ENCODE peak calls at places on chromosomes 12 and 14, in five cellular contexts. V is HepG2, J is GM12878, D is upper lobe of left lung, B is K562. S is an unnamed sample.

GRCh38 chr12:66279127-66279712 is 23.1 kb upstream of the HELB start:
- ATAC-seq in J (peak), B (peak), V (peak), D (no peak), S (no peak)

GRCh38 chr12:131112016-131112415 is 158.3 kb downstream of the ADGRD1 start:
- ATAC-seq in D (no peak), B (no peak), J (peak), V (no peak), S (no peak)

GRCh38 chr14:91409991-91410401 is 7.6 kb downstream of the CCDC88C start:
- ATAC-seq in B (no peak), V (no peak), J (peak), D (no peak), S (no peak)

GRCh38 chr14:95679995-95680735 is 6.1 kb upstream of the TCL1B start:
- ATAC-seq in B (no peak), V (peak), J (peak), D (no peak), S (no peak)

GRCh38 chr14:70942342-70942706 is 35.1 kb downstream of the PCNX1 start:
- ATAC-seq in V (no peak), D (no peak), B (no peak), J (no peak), S (no peak)

GRCh38 chr14:45377201-45377600 is 124.2 kb upstream of the MIS18BP1 start:
- ATAC-seq in J (no peak), V (no peak), D (no peak), B (no peak), S (no peak)

GRCh38 chr14:90578283-90578985 is 181.6 kb downstream of the CALM1 start:
- ATAC-seq in B (no peak), J (no peak), D (peak), V (no peak), S (no peak)

GRCh38 chr14:52106853-52107252 is 38.0 kb upstream of the NID2 start:
- ATAC-seq in J (no peak), D (no peak), V (no peak), B (no peak), S (no peak)

GRCh38 chr12:130953783-130954543 is at the start of gene ADGRD1:
- ATAC-seq in B (peak), J (peak), V (peak), D (peak), S (peak)

GRCh38 chr12:9794484-9795063 is 32.7 kb upstream of the KLRF1 start:
- ATAC-seq in J (peak), B (peak), V (no peak), D (no peak), S (no peak)

GRCh38 chr12:10307630-10308029 is at the start of gene KLRD1:
- ATAC-seq in D (no peak), B (no peak), V (no peak), J (no peak), S (no peak)

DNA sequence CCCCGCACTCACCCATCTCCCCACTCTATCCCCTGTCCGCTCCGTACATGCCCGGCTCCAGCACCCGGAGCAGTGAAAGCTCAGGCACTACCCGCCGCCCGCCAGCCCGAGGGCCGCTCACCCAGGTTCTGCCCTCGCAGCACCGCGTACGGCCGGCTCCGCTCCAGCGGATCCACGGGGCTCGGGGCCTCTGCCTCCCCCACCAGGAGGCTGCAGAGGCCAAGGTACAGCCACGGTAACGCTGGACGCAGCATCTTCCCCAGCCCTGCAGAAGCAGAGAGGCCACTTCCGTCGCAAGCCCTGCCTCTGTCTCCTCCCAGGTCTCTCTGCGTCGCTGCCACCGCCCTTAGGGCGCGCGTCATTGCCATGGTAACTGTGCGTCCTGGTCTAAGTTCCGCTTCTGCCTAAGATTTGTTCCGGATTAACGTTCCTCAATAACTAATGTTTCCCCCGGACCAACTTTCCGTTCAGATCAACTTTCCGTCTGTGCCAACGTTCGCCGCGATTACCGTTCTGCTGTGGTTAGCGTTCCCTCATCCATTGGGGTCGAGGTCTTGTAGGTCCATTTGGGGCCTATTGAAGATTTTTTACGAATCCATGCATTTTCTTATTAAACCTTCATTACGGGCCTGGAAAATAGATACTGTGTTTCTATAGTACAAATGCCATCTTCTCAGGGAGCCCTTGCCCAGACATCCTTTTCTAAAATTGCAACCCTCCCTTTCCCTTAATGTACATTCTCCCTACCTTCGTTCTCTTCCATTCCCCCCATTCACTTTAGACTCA is at the start of gene C12orf76:
- ATAC-seq in J (peak), B (peak), D (peak), V (peak), S (peak)
- TF ChIP-seq EP300 in J (no peak), B (peak), D (no peak), V (peak), S (no peak)

GRCh38 chr12:6569312-6569711 is 1.2 kb upstream of the NOP2 start:
- ATAC-seq in J (no peak), B (peak), V (no peak), D (no peak), S (no peak)
- TF ChIP-seq POLR2A in J (peak), B (no peak), V (no peak), D (no peak), S (no peak)

DNA sequence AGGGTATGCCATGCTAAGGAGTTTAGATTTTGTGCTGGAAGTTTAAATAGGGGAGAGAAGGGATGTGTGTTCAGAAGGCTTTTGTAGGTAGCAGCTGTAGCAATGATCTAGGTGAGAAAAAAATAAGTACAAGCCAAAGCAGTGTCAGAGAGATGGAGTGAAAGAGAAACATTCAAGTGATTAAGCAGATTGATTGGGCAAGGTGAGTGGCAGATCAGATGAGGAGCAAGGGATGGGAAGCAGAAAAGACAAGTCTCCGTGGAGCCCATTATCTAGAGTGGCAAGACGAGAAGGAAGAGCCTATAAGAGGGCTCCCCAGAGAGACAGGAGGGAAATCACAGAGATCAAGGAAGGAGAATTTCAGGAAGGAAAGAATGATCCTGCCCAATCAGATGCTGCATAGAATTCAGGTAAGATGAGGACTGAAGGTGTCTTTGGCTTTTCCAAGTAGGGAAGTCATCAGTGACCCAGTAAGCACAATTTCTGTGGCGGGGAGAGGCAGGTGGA is 133.5 kb downstream of the ETV6 start:
- ATAC-seq in J (no peak), B (no peak), D (no peak), V (no peak), S (no peak)
- TF ChIP-seq POLR2AphosphoS5 in J (no peak), B (no peak), D (no peak), V (no peak), S (no peak)

DNA sequence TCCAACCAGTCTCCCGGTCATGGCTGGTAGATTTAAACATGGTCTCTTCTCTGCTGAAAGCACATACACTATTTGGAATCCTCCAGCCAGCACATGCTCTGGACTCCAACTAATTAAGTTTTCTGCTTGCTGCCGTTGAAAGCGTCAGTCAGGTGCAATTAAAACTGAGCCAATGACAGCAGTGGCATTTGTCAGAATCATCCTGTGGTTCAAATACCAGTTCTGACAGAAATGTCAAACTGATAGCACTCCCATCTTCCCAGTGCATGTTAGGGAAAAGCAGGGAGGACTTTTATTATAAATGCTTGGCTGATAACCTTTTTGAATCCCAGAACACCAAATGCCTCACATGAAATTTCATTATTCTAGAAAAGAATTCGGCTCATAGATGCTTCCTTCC is 401.8 kb downstream of the PDZRN4 start:
- ATAC-seq in B (no peak), D (no peak), V (no peak), J (no peak), S (no peak)
- TF ChIP-seq EP300 in B (no peak), D (no peak), V (no peak), J (no peak), S (no peak)

DNA sequence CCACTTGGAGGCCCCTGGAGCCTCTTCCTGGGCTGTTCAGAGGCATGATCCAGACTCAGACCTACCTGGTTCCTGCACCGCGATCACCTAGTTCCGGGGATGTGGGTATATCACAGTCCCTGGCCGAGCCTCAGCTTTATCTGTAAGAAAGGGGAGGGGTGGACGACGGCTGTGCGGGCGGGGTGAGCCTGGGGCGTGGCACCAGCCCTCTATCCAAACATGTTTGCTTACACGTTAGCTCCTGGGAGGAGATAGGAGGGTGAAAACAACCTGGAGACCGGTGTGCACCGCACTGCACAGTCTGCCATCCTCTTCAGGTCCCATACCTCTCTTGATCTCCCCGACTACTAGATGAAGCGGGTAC is 1.2 kb downstream of the ANKRD9 start:
- ATAC-seq in B (peak), J (no peak), V (peak), D (no peak), S (no peak)
- TF ChIP-seq POLR2A in B (peak), J (no peak), V (no peak), D (no peak), S (no peak)

GRCh38 chr14:36320210-36321003 is at the start of gene MBIP:
- ATAC-seq in B (peak), J (peak), D (peak), V (peak), S (peak)
- TF ChIP-seq POLR2AphosphoS5 in B (peak), J (peak), D (peak), V (peak), S (peak)

GRCh38 chr12:12562585-12563245 is at the start of gene DUSP16:
- ATAC-seq in B (peak), J (peak), V (peak), D (peak), S (peak)
- TF ChIP-seq EP300 in B (no peak), J (no peak), V (no peak), D (no peak), S (no peak)

GRCh38 chr12:111359914-111360276 is 9.0 kb downstream of the PHETA1 start:
- ATAC-seq in D (no peak), J (no peak), V (peak), B (peak), S (no peak)
- TF ChIP-seq POLR2A in D (no peak), J (no peak), V (no peak), B (no peak), S (no peak)

DNA sequence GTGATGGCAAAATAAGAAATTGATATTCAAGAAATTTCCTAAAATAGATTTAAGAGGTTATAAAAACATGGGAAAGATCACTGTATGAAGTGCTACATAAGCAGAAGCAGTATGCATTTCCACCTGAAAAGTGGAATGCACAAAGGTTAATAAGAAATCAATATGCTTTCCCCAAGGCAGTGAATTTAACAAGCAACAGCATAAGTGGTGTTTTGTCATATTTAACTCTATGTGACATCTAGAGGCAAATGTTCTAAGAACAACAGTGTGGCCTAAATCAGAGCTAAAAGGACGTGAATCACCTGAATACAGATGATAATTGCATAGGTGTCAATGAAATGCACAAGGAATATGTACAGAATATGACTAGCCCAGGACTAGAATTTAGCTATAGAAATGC is 49.5 kb downstream of the SLC2A13 start:
- ATAC-seq in V (no peak), B (no peak), D (no peak), J (no peak), S (no peak)
- TF ChIP-seq POLR2AphosphoS5 in V (no peak), B (no peak), D (no peak), J (no peak), S (no peak)

S was measured in gastroesophageal sphincter.